ENCODE peak calls at places on chromosomes 16 and 17, in eight cellular contexts. S is esophagus muscularis mucosa, E is small intestine, J is Caco-2, R is left lung, C is tibial artery, Z is pancreas, F is MM.1S. V is an unnamed sample.

GRCh38 chr16:83720213-83720612 is 87.6 kb upstream of the HSBP1 start:
- DNase-seq in S (no peak), E (no peak), J (no peak), R (no peak), C (no peak), Z (no peak), F (no peak), V (no peak)

GRCh38 chr17:76506408-76507328 is 5.4 kb upstream of the RHBDF2 start:
- DNase-seq in S (no peak), E (peak; percentile 77), J (peak; percentile 83), R (peak; percentile 82), C (peak; percentile 82), Z (peak; percentile 84), F (peak; percentile 83), V (peak; percentile 90)

GRCh38 chr17:72192409-72193192 is 71.8 kb downstream of the SOX9 start:
- DNase-seq in S (no peak), E (no peak), J (no peak), R (no peak), C (peak; percentile 54), Z (no peak), F (no peak), V (no peak)

GRCh38 chr16:84453061-84453752 is 51.3 kb downstream of the MEAK7 start:
- DNase-seq in S (no peak), E (no peak), J (peak; percentile 25), R (no peak), C (no peak), Z (no peak), F (no peak), V (no peak)

GRCh38 chr16:85210423-85211169 is 98.3 kb upstream of the CIBAR2 start:
- DNase-seq in S (no peak), E (no peak), J (no peak), R (no peak), C (no peak), Z (no peak), F (no peak), V (no peak)

GRCh38 chr16:75837681-75838080 is 111.4 kb upstream of the CPHXL start:
- DNase-seq in S (no peak), E (no peak), J (no peak), R (no peak), C (no peak), Z (no peak), F (no peak), V (no peak)

GRCh38 chr16:49580751-49581303 is 207.2 kb downstream of the C16orf78 start:
- DNase-seq in S (no peak), E (peak; percentile 8), J (no peak), R (no peak), C (no peak), Z (no peak), F (no peak), V (no peak)

GRCh38 chr16:27222499-27223225 is 19.3 kb downstream of the KDM8 start:
- DNase-seq in S (peak; percentile 93), E (peak; percentile 36), J (no peak), R (no peak), C (peak; percentile 36), Z (peak; percentile 57), F (no peak), V (peak; percentile 38)

GRCh38 chr16:57571098-57571497 is 28.7 kb downstream of the ADGRG5 start:
- DNase-seq in S (no peak), E (no peak), J (no peak), R (no peak), C (no peak), Z (no peak), F (no peak), V (no peak)

GRCh38 chr17:80693511-80693910 is 148.9 kb downstream of the RPTOR start:
- DNase-seq in S (no peak), E (no peak), J (no peak), R (no peak), C (no peak), Z (no peak), F (no peak), V (no peak)

GRCh38 chr17:77408284-77408683 is 267.5 kb downstream of the SEC14L1 start:
- DNase-seq in S (no peak), E (no peak), J (no peak), R (no peak), C (no peak), Z (no peak), F (no peak), V (no peak)

GRCh38 chr17:7852262-7852670 is 2.6 kb upstream of the TMEM88 start:
- DNase-seq in S (no peak), E (no peak), J (no peak), R (no peak), C (no peak), Z (peak; percentile 69), F (no peak), V (no peak)

GRCh38 chr16:5633845-5634440 is 536.3 kb upstream of the EEF2KMT start:
- DNase-seq in S (no peak), E (peak; percentile 14), J (no peak), R (no peak), C (no peak), Z (no peak), F (peak; percentile 47), V (no peak)

GRCh38 chr16:17448640-17449638 is 21.8 kb downstream of the XYLT1 start:
- DNase-seq in S (no peak), E (no peak), J (no peak), R (peak; percentile 63), C (peak; percentile 49), Z (peak; percentile 53), F (no peak), V (no peak)

GRCh38 chr16:87800497-87800896 is 34.7 kb upstream of the KLHDC4 start:
- DNase-seq in S (no peak), E (no peak), J (no peak), R (no peak), C (no peak), Z (no peak), F (no peak), V (no peak)

GRCh38 chr16:23512168-23512695 is 1.9 kb upstream of the GGA2 start:
- DNase-seq in S (no peak), E (no peak), J (no peak), R (no peak), C (no peak), Z (no peak), F (no peak), V (no peak)

GRCh38 chr17:3556239-3556904 is 1.2 kb downstream of the TRPV3 start:
- DNase-seq in S (no peak), E (no peak), J (no peak), R (no peak), C (no peak), Z (no peak), F (no peak), V (no peak)

GRCh38 chr16:11079657-11080187 is 135.4 kb downstream of the CLEC16A start:
- DNase-seq in S (no peak), E (no peak), J (no peak), R (no peak), C (no peak), Z (no peak), F (no peak), V (no peak)

GRCh38 chr17:10316986-10317834 is 55.6 kb downstream of the MYH13 start:
- DNase-seq in S (no peak), E (peak; percentile 42), J (no peak), R (peak; percentile 51), C (peak; percentile 79), Z (peak; percentile 53), F (peak; percentile 46), V (peak; percentile 61)

GRCh38 chr16:35182043-35182677 is 1722.7 kb downstream of the TP53TG3F start:
- DNase-seq in S (peak; percentile 88), E (no peak), J (no peak), R (no peak), C (no peak), Z (no peak), F (no peak), V (no peak)

GRCh38 chr16:35184356-35184870 is 1725.0 kb downstream of the TP53TG3F start:
- DNase-seq in S (peak; percentile 62), E (no peak), J (no peak), R (no peak), C (no peak), Z (no peak), F (no peak), V (no peak)

GRCh38 chr16:35180970-35181369 is 1721.6 kb downstream of the TP53TG3F start:
- DNase-seq in S (peak; percentile 75), E (no peak), J (no peak), R (no peak), C (no peak), Z (no peak), F (no peak), V (no peak)

GRCh38 chr16:35182943-35183550 is 1723.6 kb downstream of the TP53TG3F start:
- DNase-seq in S (peak; percentile 82), E (no peak), J (no peak), R (no peak), C (no peak), Z (no peak), F (no peak), V (no peak)

GRCh38 chr16:35181422-35182030 is 1722.1 kb downstream of the TP53TG3F start:
- DNase-seq in S (peak; percentile 39), E (no peak), J (no peak), R (no peak), C (no peak), Z (no peak), F (no peak), V (no peak)
- H3K9me3 ChIP-seq in S (no peaks in the 10 kb centered on the region), E (no peaks in the 10 kb centered on the region), J (no peaks in the 10 kb centered on the region), R (no peaks in the 10 kb centered on the region), C (no peaks in the 10 kb centered on the region), Z (no peaks in the 10 kb centered on the region), F (no peaks in the 10 kb centered on the region), V (peaks cover 52% of the 10 kb centered on the region)

DNA sequence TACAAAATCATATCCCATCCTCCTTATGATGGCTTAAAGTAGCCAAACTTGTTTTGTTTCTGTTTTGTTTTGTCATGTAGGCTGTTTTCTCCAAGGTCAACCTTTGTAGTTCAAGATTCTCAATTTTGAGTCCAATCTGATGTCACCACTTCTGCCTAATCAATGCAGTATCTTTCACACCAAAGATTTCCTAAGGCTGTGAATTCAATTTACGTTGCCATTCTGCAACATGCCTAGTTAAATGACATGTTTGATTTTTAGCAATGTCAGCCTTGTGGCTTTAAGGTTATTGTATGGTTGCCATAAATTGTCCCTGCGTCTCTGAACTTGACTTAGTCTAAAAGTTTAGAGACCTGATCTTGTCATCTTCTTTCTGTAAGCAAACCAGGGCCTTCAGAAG is 20.4 kb downstream of the ZNF213 start:
- DNase-seq in S (no peak), E (no peak), J (no peak), R (no peak), C (no peak), Z (no peak), F (no peak), V (no peak)
- H3K9me3 ChIP-seq in S (no peaks in the 10 kb centered on the region), E (no peaks in the 10 kb centered on the region), J (no peaks in the 10 kb centered on the region), R (no peaks in the 10 kb centered on the region), C (peaks cover 6% of the 10 kb centered on the region), Z (no peaks in the 10 kb centered on the region), F (no peaks in the 10 kb centered on the region), V (no peaks in the 10 kb centered on the region)

GRCh38 chr17:5183410-5183793 is 8.3 kb downstream of the ZNF594 start:
- DNase-seq in S (no peak), E (no peak), J (no peak), R (no peak), C (no peak), Z (no peak), F (no peak), V (no peak)
- H3K9me3 ChIP-seq in S (peaks cover 97% of the 10 kb centered on the region), E (peaks cover 12% of the 10 kb centered on the region), J (peaks cover 4% of the 10 kb centered on the region), R (peaks cover 26% of the 10 kb centered on the region), C (peaks cover 93% of the 10 kb centered on the region), Z (peaks cover 15% of the 10 kb centered on the region), F (peaks cover 4% of the 10 kb centered on the region), V (peaks cover 100% of the 10 kb centered on the region)

DNA sequence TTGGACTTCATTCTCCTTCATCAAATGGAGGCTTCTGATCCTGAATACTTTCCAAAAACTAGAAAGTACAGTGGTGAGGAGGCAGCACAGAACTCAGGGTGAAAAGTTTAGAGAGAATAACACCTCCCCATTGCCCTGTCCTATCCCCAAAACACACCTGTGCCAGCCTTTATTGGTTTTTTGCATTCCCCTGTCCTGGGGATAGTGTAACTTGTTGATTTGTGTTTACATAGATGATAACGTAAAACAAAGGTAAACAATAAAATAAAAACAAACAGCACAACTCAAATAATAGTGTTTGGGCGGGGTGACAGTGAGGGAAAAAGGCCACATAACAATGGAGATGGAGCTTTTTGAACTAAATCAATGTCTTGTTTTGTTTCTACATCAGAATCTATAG is 1917.7 kb downstream of the TP53TG3F start:
- DNase-seq in S (no peak), E (no peak), J (no peak), R (no peak), C (no peak), Z (no peak), F (no peak), V (no peak)
- H3K9me3 ChIP-seq in S (no peaks in the 10 kb centered on the region), E (peaks cover 1% of the 10 kb centered on the region), J (no peaks in the 10 kb centered on the region), R (no peaks in the 10 kb centered on the region), C (no peaks in the 10 kb centered on the region), Z (no peaks in the 10 kb centered on the region), F (no peaks in the 10 kb centered on the region), V (no peaks in the 10 kb centered on the region)

V was measured in stomach.